ENCODE peak calls at places on chromosomes 11 and 22, in seven cellular contexts. S is esophagus squamous epithelium, T is cerebellar cortex, O is mucosa of gallbladder, P is T-cell, I is HFFc6, C is ACHN. B is an unnamed sample.
A peak's percentile ranks its signal among the peaks of the same experiment; 100 is the strongest.

GRCh38 chr11:72776844-72777754 is 16.7 kb downstream of the STARD10 start:
- DNase-seq in S (no peak), T (no peak), O (no peak), P (no peak), I (no peak), C (no peak), B (no peak)

GRCh38 chr11:69965821-69966582 is 112.1 kb upstream of the ANO1 start:
- DNase-seq in S (no peak), T (no peak), O (no peak), P (no peak), I (no peak), C (no peak), B (no peak)

GRCh38 chr11:75142714-75143419 is 8.0 kb upstream of the SLCO2B1 start:
- DNase-seq in S (no peak), T (peak; percentile 50), O (peak; percentile 76), P (peak; percentile 53), I (peak; percentile 92), C (peak; percentile 83), B (peak; percentile 89)

GRCh38 chr11:29310016-29310415 is 706.8 kb downstream of the KCNA4 start:
- DNase-seq in S (no peak), T (no peak), O (no peak), P (no peak), I (peak; percentile 73), C (no peak), B (peak; percentile 88)

GRCh38 chr11:92854952-92855351 is 114.5 kb upstream of the MTNR1B start:
- DNase-seq in S (no peak), T (no peak), O (no peak), P (no peak), I (no peak), C (no peak), B (no peak)

GRCh38 chr22:37231406-37232139 is 12.5 kb downstream of the RAC2 start:
- DNase-seq in S (no peak), T (no peak), O (no peak), P (peak; percentile 46), I (no peak), C (no peak), B (no peak)

GRCh38 chr22:19036523-19037273 is 85.5 kb downstream of the DGCR2 start:
- DNase-seq in S (no peak), T (peak; percentile 24), O (no peak), P (no peak), I (no peak), C (no peak), B (no peak)

GRCh38 chr11:45654242-45654641 is 11.2 kb downstream of the CHST1 start:
- DNase-seq in S (no peak), T (no peak), O (no peak), P (no peak), I (no peak), C (no peak), B (no peak)

B was measured in non-pigmented ciliary epithelial cell.